ENCODE peak calls at places on chromosomes 6 and 20, in four cellular contexts. U is CD8-positive, alpha-beta T cell; X is psoas muscle; S is tibial nerve. P is an unnamed sample.
A peak's percentile ranks its signal among the peaks of the same experiment; 100 is the strongest.

GRCh38 chr6:39128106-39128505 is 13.1 kb upstream of the SAYSD1 start:
- DNase-seq in X (no peak), S (no peak), U (no peak), P (no peak)

GRCh38 chr6:144265390-144265789 is 19.7 kb upstream of the UTRN start:
- DNase-seq in U (no peak), S (no peak), X (no peak), P (peak; percentile 40)

GRCh38 chr20:43843096-43843964 is 71.3 kb upstream of the TOX2 start:
- DNase-seq in X (no peak), S (no peak), U (no peak), P (peak; percentile 21)

GRCh38 chr6:37020426-37021211 is 15.2 kb downstream of the FGD2 start:
- DNase-seq in S (no peak), U (no peak), X (no peak), P (no peak)

GRCh38 chr6:56953597-56954388 is 1.1 kb upstream of the BEND6 start:
- DNase-seq in S (no peak), U (no peak), X (no peak), P (no peak)

GRCh38 chr20:57713951-57714350 is 4.1 kb upstream of the PMEPA1 start:
- DNase-seq in X (no peak), S (no peak), U (no peak), P (no peak)

GRCh38 chr6:132715204-132715603 is 1.3 kb upstream of the VNN1 start:
- DNase-seq in S (no peak), U (no peak), X (no peak), P (peak; percentile 15)

GRCh38 chr6:43115365-43115764 is 39.3 kb downstream of the PTK7 start:
- DNase-seq in X (no peak), U (no peak), S (no peak), P (peak; percentile 89)

GRCh38 chr6:6803180-6803978 is 214.9 kb downstream of the LY86 start:
- DNase-seq in X (no peak), S (no peak), U (no peak), P (peak; percentile 100)

GRCh38 chr20:1526896-1527295 is 30.6 kb downstream of the SIRPD start:
- DNase-seq in X (no peak), U (no peak), S (no peak), P (no peak)

GRCh38 chr6:13466304-13467215 is 20.8 kb downstream of the GFOD1 start:
- DNase-seq in X (no peak), U (no peak), S (no peak), P (no peak)

GRCh38 chr20:47506850-47507249 is 5.2 kb downstream of the NCOA3 start:
- DNase-seq in S (no peak), X (no peak), U (no peak), P (no peak)

GRCh38 chr6:15841937-15842698 is 179.3 kb upstream of the DTNBP1 start:
- DNase-seq in X (peak; percentile 33), U (no peak), S (no peak), P (no peak)

GRCh38 chr6:160974304-160974771 is 17.2 kb upstream of the MAP3K4 start:
- DNase-seq in S (peak; percentile 60), U (no peak), X (peak; percentile 41), P (peak; percentile 87)

GRCh38 chr6:143620461-143620860 is 57.3 kb upstream of the PHACTR2 start:
- DNase-seq in S (no peak), X (no peak), U (no peak), P (no peak)

GRCh38 chr6:131756039-131756438 is 45.2 kb upstream of the CTAGE9 start:
- DNase-seq in U (no peak), S (no peak), X (no peak), P (no peak)

GRCh38 chr6:141164042-141164748 is 968.5 kb upstream of the GJE1 start:
- DNase-seq in X (no peak), S (no peak), U (no peak), P (no peak)

GRCh38 chr6:104958178-104958520 is 1.2 kb downstream of the LIN28B start:
- DNase-seq in U (no peak), X (no peak), S (no peak), P (no peak)

GRCh38 chr6:104957301-104958177 is 632 bp downstream of the LIN28B start:
- DNase-seq in U (no peak), X (no peak), S (no peak), P (no peak)

GRCh38 chr6:104956663-104957294 is at the start of gene LIN28B:
- DNase-seq in U (no peak), S (no peak), X (no peak), P (no peak)

GRCh38 chr6:104959453-104959858 is 2.5 kb downstream of the LIN28B start:
- DNase-seq in X (no peak), U (no peak), S (no peak), P (no peak)

DNA sequence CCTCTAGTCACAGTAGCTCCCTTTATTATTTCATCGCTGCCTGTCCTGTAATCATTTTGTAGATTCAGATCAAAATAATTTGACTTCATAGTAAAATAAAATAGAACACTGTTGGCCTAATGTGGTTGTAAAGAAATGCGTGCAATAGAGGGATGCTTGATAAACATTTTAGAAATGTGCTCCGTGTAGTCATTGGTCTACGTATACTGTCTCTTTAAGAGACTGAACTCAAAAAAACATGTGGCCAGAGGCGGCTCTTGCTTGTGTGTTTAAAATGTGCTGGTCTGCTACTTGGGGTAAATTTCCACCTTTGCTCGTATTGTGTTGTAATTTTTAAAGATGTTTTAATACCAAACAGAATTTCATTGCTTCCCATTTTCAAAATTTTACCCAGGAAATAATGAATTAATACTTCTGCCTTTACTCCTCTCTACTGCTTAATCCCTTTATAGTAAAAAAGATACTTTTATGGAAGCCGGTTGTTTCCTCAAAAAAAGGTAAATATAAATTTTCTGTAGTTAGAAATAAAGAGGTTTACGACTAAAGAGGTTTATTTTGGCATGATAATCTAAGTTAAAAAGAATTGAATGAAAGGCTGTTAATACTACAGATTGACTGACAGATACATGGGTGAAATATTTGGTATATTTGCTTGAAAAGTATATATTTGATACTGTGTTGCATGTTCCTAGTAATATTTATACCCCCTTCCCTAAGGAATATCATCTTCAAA is 2.0 kb downstream of the LIN28B start:
- DNase-seq in U (no peak), X (no peak), S (no peak), P (no peak)
- H3K27me3 ChIP-seq in U (peaks cover 43% of the 10 kb centered on the region), X (peaks cover 10% of the 10 kb centered on the region), S (peaks cover 11% of the 10 kb centered on the region), P (peaks cover 38% of the 10 kb centered on the region)

GRCh38 chr6:129659590-129660345 is 50.2 kb downstream of the ARHGAP18 start:
- DNase-seq in S (no peak), U (no peak), X (no peak), P (no peak)
- H3K4me3 ChIP-seq in S (no peak overlapping the region), U (no peak overlapping the region), X (peak overlapping the region; percentile 28), P (peak overlapping the region; percentile 23)

DNA sequence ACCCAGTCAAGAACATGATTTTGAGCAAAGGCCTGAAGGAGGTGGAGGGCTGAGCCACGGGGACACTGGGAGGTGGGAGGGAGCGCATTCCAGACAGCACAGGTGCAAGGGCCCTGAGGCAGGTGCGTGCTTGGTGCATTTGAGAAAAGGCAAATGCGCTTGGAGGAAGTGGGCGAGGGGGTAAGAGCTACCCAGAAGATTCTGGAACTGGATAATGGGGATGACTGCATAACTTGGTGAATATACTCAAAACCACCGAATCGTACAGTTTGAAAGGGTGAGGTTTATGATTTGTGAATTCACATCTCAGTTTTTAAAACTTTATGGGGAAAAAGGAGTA is 9.8 kb downstream of the PREX1 start:
- DNase-seq in S (no peak), U (no peak), X (no peak), P (no peak)
- H3K4me1 ChIP-seq in S (peaks cover 70% of the 10 kb centered on the region), U (peaks cover 99% of the 10 kb centered on the region), X (no peaks in the 10 kb centered on the region), P (no peaks in the 10 kb centered on the region)

DNA sequence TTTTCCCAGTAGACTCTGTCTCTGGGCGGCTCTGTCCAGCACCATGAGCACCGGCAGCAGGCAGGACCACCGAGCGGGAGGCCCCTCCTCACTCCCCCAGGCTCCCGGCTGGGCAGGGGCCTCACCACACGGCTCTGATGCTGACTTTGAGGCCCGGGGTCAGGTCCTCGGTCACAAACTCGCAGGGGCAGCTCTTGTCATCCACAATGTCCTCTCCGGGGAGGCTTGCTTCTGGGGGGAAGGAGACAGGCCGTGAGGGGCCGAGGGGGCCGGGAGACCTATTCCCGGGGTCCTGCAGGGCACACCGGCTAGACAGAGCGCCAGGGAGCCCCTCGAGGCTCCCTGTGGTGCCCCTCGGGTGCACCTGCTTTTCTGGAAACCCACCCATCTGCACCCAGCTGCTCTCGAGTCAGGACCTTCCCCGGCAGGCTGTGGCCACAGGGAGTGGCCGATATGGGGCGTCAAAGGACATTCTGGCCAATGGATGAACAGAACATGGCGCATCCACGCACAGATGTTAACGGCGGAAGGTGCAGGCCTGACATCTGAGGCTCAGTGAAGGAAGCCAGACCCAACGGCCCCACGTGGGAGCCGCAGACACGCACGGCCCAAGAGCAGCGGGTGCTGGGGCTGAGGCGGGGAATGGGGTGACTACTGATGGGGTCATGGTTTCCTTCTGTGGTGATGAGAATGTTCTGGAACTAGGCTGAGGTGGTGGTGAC is 53.0 kb upstream of the CHRNA4 start:
- DNase-seq in X (no peak), S (no peak), U (no peak), P (no peak)
- H3K27me3 ChIP-seq in X (no peaks in the 10 kb centered on the region), S (no peaks in the 10 kb centered on the region), U (no peaks in the 10 kb centered on the region), P (peaks cover 13% of the 10 kb centered on the region)

DNA sequence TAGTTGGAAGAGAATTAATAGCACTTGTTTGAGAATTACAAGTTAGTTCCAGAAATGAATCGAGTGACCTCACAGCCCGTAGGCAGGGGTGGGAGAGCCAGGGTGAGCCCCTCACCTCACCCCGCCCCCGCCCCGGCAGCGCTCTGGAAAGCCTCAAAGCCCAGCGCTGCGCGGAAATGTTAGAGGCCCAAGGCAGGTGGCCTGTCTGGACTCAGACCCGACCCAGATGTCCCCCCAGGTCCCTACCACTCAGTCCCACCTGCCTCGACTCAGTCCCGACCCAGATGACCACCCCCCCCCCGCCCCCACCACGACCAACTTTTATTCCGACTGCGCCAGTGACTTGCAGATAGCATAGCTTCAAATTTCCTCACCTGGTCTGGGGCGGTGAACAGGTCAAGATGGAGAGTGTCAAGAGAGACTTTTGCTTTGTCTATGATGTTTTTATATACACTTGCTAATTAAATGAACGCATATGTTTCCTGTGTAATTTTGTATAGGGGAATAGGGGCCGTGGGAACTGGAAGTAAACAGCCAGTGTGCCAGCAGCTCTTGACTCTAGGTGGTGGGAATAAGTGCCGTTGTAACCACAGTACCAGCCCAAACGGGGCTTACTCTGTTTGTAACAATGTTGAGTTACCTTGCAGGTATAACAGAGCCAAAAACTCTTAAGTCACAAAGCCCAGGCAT is 1.2 kb upstream of the PXDC1 start:
- DNase-seq in U (no peak), S (no peak), X (no peak), P (no peak)
- H3K4me3 ChIP-seq in U (peak overlapping the region; percentile 39), S (peak overlapping the region; percentile 91), X (peak overlapping the region; percentile 72), P (peak overlapping the region; percentile 68)

P was measured in keratinocyte.